ENCODE peak calls at places on chromosomes 5 and 9, in five cellular contexts. D is tibial nerve, N is cardiac muscle cell, C is PC-3, X is brain microvascular endothelial cell. W is an unnamed sample.

GRCh38 chr5:39501403-39501802 is 76.6 kb upstream of the DAB2 start:
- DNase-seq in D (peak; percentile 54), N (no peak), C (peak; percentile 81), X (peak; percentile 71), W (no peak)

GRCh38 chr9:126450537-126451205 is 124.0 kb downstream of the MVB12B start:
- DNase-seq in D (no peak), N (no peak), C (no peak), X (no peak), W (no peak)

GRCh38 chr9:76296561-76297276 is 97.5 kb downstream of the RFK start:
- DNase-seq in D (no peak), N (no peak), C (no peak), X (no peak), W (no peak)

GRCh38 chr5:16784843-16785791 is 151.0 kb downstream of the MYO10 start:
- DNase-seq in D (no peak), N (no peak), C (no peak), X (no peak), W (no peak)

GRCh38 chr5:122896598-122897282 is 51.3 kb downstream of the SNX24 start:
- DNase-seq in D (peak; percentile 36), N (no peak), C (peak; percentile 34), X (peak; percentile 18), W (no peak)

GRCh38 chr5:139562847-139563246 is 1.7 kb downstream of the UBE2D2 start:
- DNase-seq in D (no peak), N (no peak), C (peak; percentile 21), X (no peak), W (no peak)

GRCh38 chr9:127172066-127172707 is 49.8 kb upstream of the ANGPTL2 start:
- DNase-seq in D (no peak), N (no peak), C (no peak), X (no peak), W (no peak)

GRCh38 chr5:91257301-91257700 is 125.8 kb downstream of the ARRDC3 start:
- DNase-seq in D (no peak), N (no peak), C (no peak), X (no peak), W (no peak)

GRCh38 chr9:98031169-98031568 is 25.4 kb upstream of the NANS start:
- DNase-seq in D (no peak), N (no peak), C (no peak), X (no peak), W (no peak)

GRCh38 chr5:117682416-117682815 is 1107.8 kb upstream of the SEMA6A start:
- DNase-seq in D (no peak), N (no peak), C (no peak), X (no peak), W (no peak)

GRCh38 chr9:100601216-100601615 is 23.3 kb downstream of the CAVIN4 start:
- DNase-seq in D (peak; percentile 23), N (peak; percentile 76), C (peak; percentile 69), X (peak; percentile 44), W (peak; percentile 26)

GRCh38 chr5:89668821-89669220 is 740.7 kb downstream of the CETN3 start:
- DNase-seq in D (no peak), N (no peak), C (no peak), X (no peak), W (no peak)

GRCh38 chr9:92808726-92809451 is 44.3 kb upstream of the BICD2 start:
- DNase-seq in D (peak; percentile 36), N (peak; percentile 86), C (peak; percentile 62), X (peak; percentile 53), W (peak; percentile 67)

GRCh38 chr5:126354857-126355731 is 68.1 kb upstream of the GRAMD2B start:
- DNase-seq in D (no peak), N (no peak), C (peak; percentile 44), X (no peak), W (no peak)

GRCh38 chr9:37929441-37929895 is 25.5 kb upstream of the SLC25A51 start:
- DNase-seq in D (no peak), N (no peak), C (no peak), X (peak; percentile 74), W (no peak)

GRCh38 chr5:14587143-14587542 is 5.6 kb downstream of the OTULINL start:
- DNase-seq in D (peak; percentile 48), N (no peak), C (no peak), X (no peak), W (peak; percentile 34)

GRCh38 chr5:139668064-139668880 is 20.1 kb downstream of the CXXC5 start:
- DNase-seq in D (no peak), N (no peak), C (peak; percentile 43), X (no peak), W (no peak)

GRCh38 chr5:60945760-60946253 is 802 bp downstream of the NDUFAF2 start:
- DNase-seq in D (peak; percentile 23), N (peak; percentile 37), C (peak; percentile 18), X (peak; percentile 47), W (no peak)

GRCh38 chr5:66742896-66743247 is 146.7 kb downstream of the MAST4 start:
- DNase-seq in D (no peak), N (no peak), C (no peak), X (no peak), W (no peak)

GRCh38 chr9:114140401-114140800 is 14.9 kb upstream of the COL27A1 start:
- DNase-seq in D (no peak), N (no peak), C (no peak), X (no peak), W (no peak)

GRCh38 chr9:3827175-3827574 is 301.4 kb upstream of the RFX3 start:
- DNase-seq in D (no peak), N (no peak), C (peak; percentile 93), X (no peak), W (no peak)

GRCh38 chr5:5220896-5221295 is 80.8 kb downstream of the ADAMTS16 start:
- DNase-seq in D (no peak), N (no peak), C (no peak), X (no peak), W (no peak)

GRCh38 chr5:126274819-126275218 is 148.4 kb upstream of the GRAMD2B start:
- DNase-seq in D (no peak), N (no peak), C (no peak), X (no peak), W (no peak)

GRCh38 chr9:4832786-4833579 is 40.2 kb downstream of the RCL1 start:
- DNase-seq in D (no peak), N (no peak), C (peak; percentile 96), X (peak; percentile 98), W (no peak)

GRCh38 chr9:87497080-87497603 is 525 bp upstream of the DAPK1 start:
- DNase-seq in D (no peak), N (no peak), C (no peak), X (no peak), W (no peak)

GRCh38 chr5:128836571-128836970 is 128.7 kb upstream of the SLC27A6 start:
- DNase-seq in D (no peak), N (no peak), C (no peak), X (no peak), W (no peak)

GRCh38 chr9:127742435-127743088 is 7.5 kb upstream of the TOR2A start:
- DNase-seq in D (no peak), N (peak; percentile 90), C (no peak), X (no peak), W (no peak)

GRCh38 chr5:177402271-177403043 is 2.0 kb upstream of the PFN3 start:
- DNase-seq in D (no peak), N (peak; percentile 80), C (peak; percentile 88), X (no peak), W (no peak)

GRCh38 chr5:177403826-177404640 is 3.6 kb upstream of the PFN3 start:
- DNase-seq in D (peak; percentile 61), N (peak; percentile 84), C (peak; percentile 83), X (peak; percentile 52), W (peak; percentile 80)

GRCh38 chr5:177404641-177405134 is 4.2 kb upstream of the PFN3 start:
- DNase-seq in D (no peak), N (no peak), C (no peak), X (no peak), W (no peak)

GRCh38 chr5:177405312-177405711 is 4.1 kb downstream of the F12 start:
- DNase-seq in D (no peak), N (no peak), C (no peak), X (no peak), W (no peak)

GRCh38 chr5:177403194-177403825 is 2.8 kb upstream of the PFN3 start:
- DNase-seq in D (no peak), N (peak; percentile 34), C (peak; percentile 35), X (no peak), W (no peak)
- H3K27me3 ChIP-seq in D (peaks cover 3% of the 10 kb centered on the region), N (peaks cover 74% of the 10 kb centered on the region), C (no peaks in the 10 kb centered on the region), X (peaks cover 20% of the 10 kb centered on the region), W (no peaks in the 10 kb centered on the region)

DNA sequence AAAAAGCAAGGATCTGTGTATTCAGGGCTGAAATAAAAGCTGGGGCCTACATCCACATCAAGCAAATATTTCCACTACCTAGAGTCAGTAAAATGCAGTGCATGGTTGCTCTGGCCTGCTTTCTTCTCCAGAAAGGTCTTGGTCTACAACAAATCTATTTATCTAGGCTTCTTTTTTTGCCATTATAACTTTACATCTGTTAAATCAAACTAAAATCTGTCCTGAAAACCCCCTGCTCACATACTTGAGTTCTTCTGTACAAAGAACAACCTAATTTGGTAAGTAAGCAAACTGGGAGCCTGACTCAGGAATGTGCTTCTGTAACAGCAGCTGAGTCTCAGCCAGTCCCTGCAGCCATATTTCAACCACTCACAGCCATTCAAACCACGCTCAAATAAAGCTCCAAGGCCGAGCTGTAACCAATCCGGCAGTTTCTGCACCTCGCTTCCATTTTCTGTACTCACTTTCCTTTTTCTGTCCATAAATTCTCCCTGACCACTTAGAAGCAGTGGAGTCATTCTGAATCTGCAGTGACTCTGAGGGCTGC is 95.8 kb downstream of the PLPP1 start:
- DNase-seq in D (no peak), N (peak; percentile 60), C (peak; percentile 4), X (peak; percentile 69), W (no peak)
- H3K4me3 ChIP-seq in D (no peak overlapping the region), N (no peak overlapping the region), C (no peak overlapping the region), X (no peak overlapping the region), W (no peak overlapping the region)

GRCh38 chr5:149802008-149802407 is 71.9 kb downstream of the PPARGC1B start:
- DNase-seq in D (no peak), N (no peak), C (no peak), X (no peak), W (no peak)
- H3K27me3 ChIP-seq in D (no peaks in the 10 kb centered on the region), N (no peaks in the 10 kb centered on the region), C (no peaks in the 10 kb centered on the region), X (no peaks in the 10 kb centered on the region), W (no peaks in the 10 kb centered on the region)

GRCh38 chr5:108975697-108976096 is 228.0 kb downstream of the FER start:
- DNase-seq in D (no peak), N (no peak), C (no peak), X (no peak), W (no peak)
- H3K4me3 ChIP-seq in D (no peak overlapping the region), N (no peak overlapping the region), C (no peak overlapping the region), X (no peak overlapping the region), W (no peak overlapping the region)

DNA sequence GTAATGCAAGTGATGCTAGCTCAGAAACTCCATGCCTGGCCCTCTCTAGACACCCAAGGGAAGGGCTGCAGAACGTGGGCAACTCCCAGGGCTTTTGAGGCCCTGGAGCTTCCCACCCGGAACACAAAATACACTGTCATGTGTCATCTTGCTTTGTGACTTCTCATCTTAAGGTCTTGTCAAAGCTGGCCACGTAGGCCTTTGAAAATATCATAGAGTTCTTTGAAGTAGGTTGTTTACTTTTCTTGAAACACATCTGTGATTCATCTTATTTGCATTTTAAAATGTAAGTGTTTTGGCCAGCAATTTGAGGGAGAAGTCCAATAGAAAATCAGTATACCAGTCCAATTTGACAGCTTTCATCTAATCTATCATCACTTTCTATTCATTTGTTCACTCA is 40.2 kb upstream of the PALM2AKAP2 start:
- DNase-seq in D (no peak), N (no peak), C (peak; percentile 29), X (no peak), W (no peak)
- H3K27me3 ChIP-seq in D (no peaks in the 10 kb centered on the region), N (no peaks in the 10 kb centered on the region), C (no peaks in the 10 kb centered on the region), X (no peaks in the 10 kb centered on the region), W (no peaks in the 10 kb centered on the region)